ENCODE peak calls at places on chromosome 15, in four cellular contexts. One of them, this sample, is unnamed.

GRCh38 chr15:63986751-63987341 is 59.4 kb downstream of the DAPK2 start:
- DNase-seq in GM23248: peak; percentile 53
- DNase-seq in psoas muscle: no peak
- DNase-seq in neuronal stem cell: no peak
- DNase-seq in this sample: no peak

GRCh38 chr15:67130673-67131601 is 65.5 kb downstream of the SMAD3 start:
- DNase-seq in GM23248: peak; percentile 91
- DNase-seq in psoas muscle: peak; percentile 45
- DNase-seq in neuronal stem cell: no peak
- DNase-seq in this sample: no peak

GRCh38 chr15:43769584-43770228 is 7.1 kb downstream of the ELL3 start:
- DNase-seq in GM23248: peak; percentile 81
- DNase-seq in psoas muscle: peak; percentile 44
- DNase-seq in neuronal stem cell: no peak
- DNase-seq in this sample: peak; percentile 81

GRCh38 chr15:42145546-42146455 is 10.6 kb downstream of the PLA2G4F start:
- DNase-seq in GM23248: no peak
- DNase-seq in psoas muscle: no peak
- DNase-seq in neuronal stem cell: no peak
- DNase-seq in this sample: peak; percentile 4

GRCh38 chr15:38252481-38253311 is at the start of gene SPRED1:
- DNase-seq in GM23248: peak; percentile 88
- DNase-seq in psoas muscle: peak; percentile 81
- DNase-seq in neuronal stem cell: peak; percentile 74
- DNase-seq in this sample: peak; percentile 19

GRCh38 chr15:55789066-55789660 is 46.2 kb upstream of the PRTG start:
- DNase-seq in GM23248: peak; percentile 30
- DNase-seq in psoas muscle: no peak
- DNase-seq in neuronal stem cell: no peak
- DNase-seq in this sample: peak; percentile 80

GRCh38 chr15:41879321-41879845 is 14.5 kb downstream of the SPTBN5 start:
- DNase-seq in GM23248: no peak
- DNase-seq in psoas muscle: no peak
- DNase-seq in neuronal stem cell: no peak
- DNase-seq in this sample: no peak

GRCh38 chr15:52171386-52171785 is 19.8 kb downstream of the GNB5 start:
- DNase-seq in GM23248: peak; percentile 35
- DNase-seq in psoas muscle: no peak
- DNase-seq in neuronal stem cell: no peak
- DNase-seq in this sample: no peak

GRCh38 chr15:72009207-72009606 is 108.7 kb downstream of the MYO9A start:
- DNase-seq in GM23248: no peak
- DNase-seq in psoas muscle: no peak
- DNase-seq in neuronal stem cell: no peak
- DNase-seq in this sample: no peak

GRCh38 chr15:66369773-66370651 is 13.5 kb upstream of the TIPIN start:
- DNase-seq in GM23248: peak; percentile 2
- DNase-seq in psoas muscle: no peak
- DNase-seq in neuronal stem cell: no peak
- DNase-seq in this sample: peak; percentile 78

GRCh38 chr15:40787344-40787841 is 17.6 kb downstream of the C15orf62 start:
- DNase-seq in GM23248: peak; percentile 81
- DNase-seq in psoas muscle: no peak
- DNase-seq in neuronal stem cell: no peak
- DNase-seq in this sample: no peak

GRCh38 chr15:96345560-96346389 is 15.3 kb downstream of the NR2F2 start:
- DNase-seq in GM23248: peak; percentile 88
- DNase-seq in psoas muscle: peak; percentile 78
- DNase-seq in neuronal stem cell: no peak
- DNase-seq in this sample: peak; percentile 88

GRCh38 chr15:40456299-40456712 is 14.5 kb upstream of the CHST14 start:
- DNase-seq in GM23248: no peak
- DNase-seq in psoas muscle: peak; percentile 46
- DNase-seq in neuronal stem cell: no peak
- DNase-seq in this sample: no peak

GRCh38 chr15:32851619-32852416 is 134.0 kb downstream of the GREM1 start:
- DNase-seq in GM23248: peak; percentile 89
- DNase-seq in psoas muscle: no peak
- DNase-seq in neuronal stem cell: no peak
- DNase-seq in this sample: no peak

GRCh38 chr15:45704329-45705249 is 69.8 kb downstream of the SQOR start:
- DNase-seq in GM23248: peak; percentile 57
- DNase-seq in psoas muscle: peak; percentile 31
- DNase-seq in neuronal stem cell: peak; percentile 38
- DNase-seq in this sample: no peak

GRCh38 chr15:88331291-88331690 is 74.8 kb upstream of the NTRK3 start:
- DNase-seq in GM23248: peak; percentile 60
- DNase-seq in psoas muscle: peak; percentile 27
- DNase-seq in neuronal stem cell: peak; percentile 70
- DNase-seq in this sample: peak; percentile 67

GRCh38 chr15:22979069-22979698 is 984 bp downstream of the CYFIP1 start:
- DNase-seq in GM23248: peak; percentile 75
- DNase-seq in psoas muscle: peak; percentile 60
- DNase-seq in neuronal stem cell: peak; percentile 38
- DNase-seq in this sample: peak; percentile 48

GRCh38 chr15:99002226-99002625 is 5.4 kb downstream of the PGPEP1L start:
- DNase-seq in GM23248: no peak
- DNase-seq in psoas muscle: no peak
- DNase-seq in neuronal stem cell: no peak
- DNase-seq in this sample: no peak

GRCh38 chr15:89984001-89984400 is 17.1 kb upstream of the ZNF710 start:
- DNase-seq in GM23248: no peak
- DNase-seq in psoas muscle: no peak
- DNase-seq in neuronal stem cell: no peak
- DNase-seq in this sample: no peak

GRCh38 chr15:83270176-83270575 is 14.3 kb downstream of the BNC1 start:
- DNase-seq in GM23248: no peak
- DNase-seq in psoas muscle: no peak
- DNase-seq in neuronal stem cell: no peak
- DNase-seq in this sample: no peak

GRCh38 chr15:76061700-76062099 is 1.9 kb downstream of the TMEM266 start:
- DNase-seq in GM23248: no peak
- DNase-seq in psoas muscle: no peak
- DNase-seq in neuronal stem cell: no peak
- DNase-seq in this sample: no peak

GRCh38 chr15:57387011-57387410 is 10.7 kb downstream of the CGNL1 start:
- DNase-seq in GM23248: no peak
- DNase-seq in psoas muscle: no peak
- DNase-seq in neuronal stem cell: no peak
- DNase-seq in this sample: no peak

GRCh38 chr15:24269166-24269571 is 406.4 kb upstream of the NPAP1 start:
- DNase-seq in GM23248: no peak
- DNase-seq in psoas muscle: no peak
- DNase-seq in neuronal stem cell: no peak
- DNase-seq in this sample: no peak

GRCh38 chr15:62440310-62440709 is 275.2 kb upstream of the C2CD4B start:
- DNase-seq in GM23248: peak; percentile 17
- DNase-seq in psoas muscle: no peak
- DNase-seq in neuronal stem cell: no peak
- DNase-seq in this sample: no peak

GRCh38 chr15:51327081-51327480 is 11.3 kb downstream of the CYP19A1 start:
- DNase-seq in GM23248: no peak
- DNase-seq in psoas muscle: no peak
- DNase-seq in neuronal stem cell: no peak
- DNase-seq in this sample: no peak

GRCh38 chr15:92807971-92808571 is 92.1 kb upstream of the CHD2 start:
- DNase-seq in GM23248: peak; percentile 35
- DNase-seq in psoas muscle: no peak
- DNase-seq in neuronal stem cell: no peak
- DNase-seq in this sample: peak; percentile 38

GRCh38 chr15:51751687-51752683 is 588 bp downstream of the TMOD2 start:
- DNase-seq in GM23248: peak; percentile 61
- DNase-seq in psoas muscle: peak; percentile 29
- DNase-seq in neuronal stem cell: peak; percentile 29
- DNase-seq in this sample: peak; percentile 22

GRCh38 chr15:31361764-31362120 is 35.1 kb downstream of the KLF13 start:
- DNase-seq in GM23248: no peak
- DNase-seq in psoas muscle: no peak
- DNase-seq in neuronal stem cell: no peak
- DNase-seq in this sample: no peak

GRCh38 chr15:60384052-60384451 is 13.7 kb downstream of the ANXA2 start:
- DNase-seq in GM23248: peak; percentile 77
- DNase-seq in psoas muscle: no peak
- DNase-seq in neuronal stem cell: no peak
- DNase-seq in this sample: no peak

GRCh38 chr15:61511089-61511488 is 282.0 kb upstream of the RORA start:
- DNase-seq in GM23248: no peak
- DNase-seq in psoas muscle: no peak
- DNase-seq in neuronal stem cell: no peak
- DNase-seq in this sample: no peak

GRCh38 chr15:101469520-101470288 is 19.8 kb downstream of the PCSK6 start:
- DNase-seq in GM23248: no peak
- DNase-seq in psoas muscle: no peak
- DNase-seq in neuronal stem cell: no peak
- DNase-seq in this sample: no peak

GRCh38 chr15:68586274-68586961 is 7.6 kb downstream of the CORO2B start:
- DNase-seq in GM23248: peak; percentile 91
- DNase-seq in psoas muscle: no peak
- DNase-seq in neuronal stem cell: no peak
- DNase-seq in this sample: no peak

GRCh38 chr15:76986743-76987142 is 8.2 kb upstream of the PSTPIP1 start:
- DNase-seq in GM23248: no peak
- DNase-seq in psoas muscle: no peak
- DNase-seq in neuronal stem cell: no peak
- DNase-seq in this sample: no peak

DNA sequence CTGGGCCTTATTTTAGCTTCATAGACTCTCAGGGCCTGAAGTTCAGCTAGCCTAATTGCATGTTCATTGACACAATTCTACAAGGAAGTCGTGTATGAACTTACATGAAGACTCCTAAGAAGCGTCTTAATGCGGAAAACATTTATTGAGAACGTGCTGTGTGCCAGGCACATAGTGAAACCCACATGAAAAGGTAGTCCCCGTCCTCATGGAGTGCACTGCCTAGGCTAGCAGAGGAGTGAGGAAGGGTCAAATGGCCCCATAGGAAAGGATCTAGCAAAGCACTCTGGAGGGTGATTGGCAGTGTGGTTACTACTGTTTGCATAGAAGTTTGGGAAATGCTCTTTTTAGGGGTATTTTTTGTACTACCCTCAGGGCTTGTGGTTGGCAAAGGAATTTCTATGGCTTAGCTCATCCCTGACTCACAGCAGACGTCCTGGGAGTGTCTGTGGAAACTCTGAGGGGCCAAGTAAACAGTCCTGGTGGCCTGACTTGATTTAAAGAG is 854 bp upstream of the NPTN start:
- DNase-seq in GM23248: peak; percentile 97
- DNase-seq in psoas muscle: no peak
- DNase-seq in neuronal stem cell: no peak
- DNase-seq in this sample: no peak
- H3K4me3 ChIP-seq in GM23248: peak overlapping the region; percentile 72
- H3K4me3 ChIP-seq in psoas muscle: peak overlapping the region; percentile 85
- H3K4me3 ChIP-seq in neuronal stem cell: peak overlapping the region; percentile 75
- H3K4me3 ChIP-seq in this sample: peak overlapping the region; percentile 71

DNA sequence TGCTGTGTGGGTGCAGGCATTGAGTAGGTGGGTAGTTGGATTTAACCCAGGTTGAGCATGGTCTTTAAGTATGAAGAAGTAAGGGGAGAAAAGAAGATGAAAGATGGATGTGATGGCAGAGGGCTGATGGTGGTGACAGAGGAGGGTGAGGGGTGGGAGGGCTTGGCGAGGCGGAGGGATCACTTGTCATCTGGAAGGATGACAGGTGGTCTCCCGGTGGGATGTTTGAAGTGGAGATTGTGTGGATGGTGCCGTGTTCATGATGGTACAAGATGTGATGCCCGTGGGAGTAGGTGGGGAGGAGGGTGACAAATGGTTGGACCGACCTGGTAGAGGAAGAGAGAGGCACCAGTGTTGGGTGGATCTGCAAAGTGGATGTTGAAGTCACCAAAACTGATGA is 208.8 kb downstream of the RPLP1 start:
- DNase-seq in GM23248: no peak
- DNase-seq in psoas muscle: no peak
- DNase-seq in neuronal stem cell: no peak
- DNase-seq in this sample: no peak
- H3K4me3 ChIP-seq in GM23248: no peak overlapping the region
- H3K4me3 ChIP-seq in psoas muscle: no peak overlapping the region
- H3K4me3 ChIP-seq in neuronal stem cell: no peak overlapping the region
- H3K4me3 ChIP-seq in this sample: no peak overlapping the region

GRCh38 chr15:85667491-85668424 is 127.0 kb downstream of the KLHL25 start:
- DNase-seq in GM23248: peak; percentile 98
- DNase-seq in psoas muscle: no peak
- DNase-seq in neuronal stem cell: no peak
- DNase-seq in this sample: no peak
- H3K4me3 ChIP-seq in GM23248: peak overlapping the region; percentile 52
- H3K4me3 ChIP-seq in psoas muscle: no peak overlapping the region
- H3K4me3 ChIP-seq in neuronal stem cell: no peak overlapping the region
- H3K4me3 ChIP-seq in this sample: no peak overlapping the region

GRCh38 chr15:29800441-29801366 is 21.6 kb downstream of the TJP1 start:
- DNase-seq in GM23248: no peak
- DNase-seq in psoas muscle: no peak
- DNase-seq in neuronal stem cell: no peak
- DNase-seq in this sample: no peak
- H3K4me3 ChIP-seq in GM23248: no peak overlapping the region
- H3K4me3 ChIP-seq in psoas muscle: peak overlapping the region; percentile 22
- H3K4me3 ChIP-seq in neuronal stem cell: no peak overlapping the region
- H3K4me3 ChIP-seq in this sample: no peak overlapping the region